ENCODE peak calls at places on chromosomes 16 and 17, in four cellular contexts. One of them, this sample, is unnamed.

GRCh38 chr17:19495828-19496227 is 37.8 kb upstream of the SLC47A1 start:
- DNase-seq in WTC11: no peak
- DNase-seq in HepG2: no peak
- DNase-seq in K562: no peak
- DNase-seq in this sample: no peak

GRCh38 chr17:49515196-49515770 is 20.2 kb downstream of the NGFR start:
- DNase-seq in WTC11: peak
- DNase-seq in HepG2: peak
- DNase-seq in K562: peak
- DNase-seq in this sample: peak

GRCh38 chr17:31581022-31581483 is 189.6 kb downstream of the RAB11FIP4 start:
- DNase-seq in WTC11: no peak
- DNase-seq in HepG2: no peak
- DNase-seq in K562: no peak
- DNase-seq in this sample: no peak

GRCh38 chr16:48318630-48319029 is 66.6 kb downstream of the SIAH1 start:
- DNase-seq in WTC11: peak
- DNase-seq in HepG2: no peak
- DNase-seq in K562: no peak
- DNase-seq in this sample: no peak

GRCh38 chr17:74408262-74408661 is 23.6 kb upstream of the GPRC5C start:
- DNase-seq in WTC11: no peak
- DNase-seq in HepG2: peak
- DNase-seq in K562: peak
- DNase-seq in this sample: peak

GRCh38 chr16:2895813-2896212 is 12.8 kb downstream of the FLYWCH2 start:
- DNase-seq in WTC11: no peak
- DNase-seq in HepG2: peak
- DNase-seq in K562: no peak
- DNase-seq in this sample: no peak

GRCh38 chr17:66518677-66519076 is 216.3 kb downstream of the PRKCA start:
- DNase-seq in WTC11: no peak
- DNase-seq in HepG2: no peak
- DNase-seq in K562: no peak
- DNase-seq in this sample: no peak

GRCh38 chr17:62658136-62658535 is 30.7 kb downstream of the MRC2 start:
- DNase-seq in WTC11: peak
- DNase-seq in HepG2: no peak
- DNase-seq in K562: no peak
- DNase-seq in this sample: no peak

GRCh38 chr17:36939059-36939943 is 2.0 kb downstream of the LHX1 start:
- DNase-seq in WTC11: no peak
- DNase-seq in HepG2: no peak
- DNase-seq in K562: no peak
- DNase-seq in this sample: no peak

GRCh38 chr16:14286381-14287230 is 215.5 kb downstream of the MRTFB start:
- DNase-seq in WTC11: peak
- DNase-seq in HepG2: no peak
- DNase-seq in K562: no peak
- DNase-seq in this sample: no peak

GRCh38 chr17:80948961-80949450 is 42.6 kb upstream of the CHMP6 start:
- DNase-seq in WTC11: peak
- DNase-seq in HepG2: no peak
- DNase-seq in K562: no peak
- DNase-seq in this sample: no peak

GRCh38 chr17:76793775-76794174 is 55.9 kb downstream of the MFSD11 start:
- DNase-seq in WTC11: no peak
- DNase-seq in HepG2: peak
- DNase-seq in K562: peak
- DNase-seq in this sample: peak

GRCh38 chr16:10688726-10689125 is 6.0 kb downstream of the TEKT5 start:
- DNase-seq in WTC11: no peak
- DNase-seq in HepG2: no peak
- DNase-seq in K562: no peak
- DNase-seq in this sample: no peak

GRCh38 chr16:86550281-86550680 is 4.8 kb downstream of the MTHFSD start:
- DNase-seq in WTC11: no peak
- DNase-seq in HepG2: no peak
- DNase-seq in K562: no peak
- DNase-seq in this sample: no peak

GRCh38 chr17:21313320-21313719 is 28.8 kb downstream of the MAP2K3 start:
- DNase-seq in WTC11: no peak
- DNase-seq in HepG2: no peak
- DNase-seq in K562: no peak
- DNase-seq in this sample: no peak
- TF ChIP-seq ELF4 in WTC11: no peak
- TF ChIP-seq ELF4 in HepG2: no peak
- TF ChIP-seq ELF4 in K562: no peak
- TF ChIP-seq ELF4 in this sample: no peak

GRCh38 chr17:64024215-64024654 is 3.8 kb upstream of the ICAM2 start:
- DNase-seq in WTC11: no peak
- DNase-seq in HepG2: no peak
- DNase-seq in K562: peak
- DNase-seq in this sample: no peak
- TF ChIP-seq ELF4 in WTC11: no peak
- TF ChIP-seq ELF4 in HepG2: no peak
- TF ChIP-seq ELF4 in K562: no peak
- TF ChIP-seq ELF4 in this sample: no peak

DNA sequence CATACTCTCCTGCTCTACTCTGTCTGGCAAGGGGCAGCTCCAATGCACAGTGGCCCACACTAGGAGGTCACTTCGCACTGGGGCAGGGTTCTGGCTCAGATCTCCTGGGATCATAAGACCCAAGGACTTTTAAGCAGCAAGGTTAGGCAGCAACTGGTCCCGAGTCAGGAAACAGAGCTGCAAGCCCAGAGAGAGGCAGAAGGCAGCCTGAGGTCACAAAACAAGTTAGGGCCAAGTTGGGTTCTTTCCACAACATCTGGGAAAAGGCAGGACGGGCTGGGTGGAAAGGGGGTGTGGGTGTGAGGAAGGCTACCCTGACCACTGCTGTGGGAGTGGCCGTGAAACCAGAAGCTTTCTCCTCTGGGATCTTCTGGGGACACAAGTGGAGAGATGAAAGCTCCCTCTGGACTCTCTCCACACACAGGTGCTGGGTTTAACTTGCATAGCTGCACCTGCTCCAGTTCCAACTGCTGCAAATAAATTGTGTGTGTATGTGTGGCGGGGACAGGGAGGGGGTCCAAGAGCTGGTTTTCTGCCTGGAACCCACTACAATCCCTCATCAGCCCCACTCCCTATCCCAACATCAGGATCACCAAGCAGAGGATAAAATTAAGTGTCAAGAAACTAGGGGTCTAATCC is 8.0 kb upstream of the TSPOAP1 start:
- DNase-seq in WTC11: peak
- DNase-seq in HepG2: no peak
- DNase-seq in K562: no peak
- DNase-seq in this sample: no peak
- TF ChIP-seq ELF4 in WTC11: no peak
- TF ChIP-seq ELF4 in HepG2: no peak
- TF ChIP-seq ELF4 in K562: no peak
- TF ChIP-seq ELF4 in this sample: no peak

DNA sequence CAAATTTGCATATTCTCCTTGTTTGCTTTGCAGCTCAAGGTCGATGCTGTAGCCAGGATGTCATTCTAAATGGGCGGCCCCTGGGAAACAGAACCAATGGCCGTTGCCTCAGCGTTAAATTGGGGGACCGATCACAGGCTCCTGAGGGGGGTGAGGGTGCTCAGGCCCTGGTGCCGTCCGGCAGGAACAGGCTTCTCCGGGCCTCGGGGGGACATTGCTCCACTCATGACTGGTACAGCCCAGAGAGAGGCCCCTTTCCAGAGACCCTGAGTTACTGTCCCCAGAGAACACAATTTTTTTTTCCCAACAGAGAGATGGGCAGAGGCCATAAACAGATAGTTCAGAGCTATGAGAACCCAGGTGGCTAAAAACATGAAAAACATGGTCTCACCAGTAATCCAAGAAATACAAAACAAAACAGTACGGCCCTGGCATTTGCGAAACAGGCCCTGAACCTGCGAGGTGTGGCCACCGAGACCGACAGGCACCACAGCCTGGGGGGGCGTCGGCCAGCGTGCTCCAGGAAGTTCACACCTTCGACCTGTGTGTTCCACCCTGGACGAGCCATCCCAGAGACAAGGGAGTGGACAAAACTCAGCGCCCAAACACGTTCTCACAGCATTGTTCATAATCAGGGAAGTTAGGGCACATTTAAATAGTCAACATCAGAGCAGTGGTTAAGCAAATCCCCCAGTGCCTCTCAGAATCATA is 82.8 kb downstream of the METRNL start:
- DNase-seq in WTC11: no peak
- DNase-seq in HepG2: no peak
- DNase-seq in K562: no peak
- DNase-seq in this sample: no peak
- TF ChIP-seq ELF4 in WTC11: no peak
- TF ChIP-seq ELF4 in HepG2: no peak
- TF ChIP-seq ELF4 in K562: no peak
- TF ChIP-seq ELF4 in this sample: no peak

DNA sequence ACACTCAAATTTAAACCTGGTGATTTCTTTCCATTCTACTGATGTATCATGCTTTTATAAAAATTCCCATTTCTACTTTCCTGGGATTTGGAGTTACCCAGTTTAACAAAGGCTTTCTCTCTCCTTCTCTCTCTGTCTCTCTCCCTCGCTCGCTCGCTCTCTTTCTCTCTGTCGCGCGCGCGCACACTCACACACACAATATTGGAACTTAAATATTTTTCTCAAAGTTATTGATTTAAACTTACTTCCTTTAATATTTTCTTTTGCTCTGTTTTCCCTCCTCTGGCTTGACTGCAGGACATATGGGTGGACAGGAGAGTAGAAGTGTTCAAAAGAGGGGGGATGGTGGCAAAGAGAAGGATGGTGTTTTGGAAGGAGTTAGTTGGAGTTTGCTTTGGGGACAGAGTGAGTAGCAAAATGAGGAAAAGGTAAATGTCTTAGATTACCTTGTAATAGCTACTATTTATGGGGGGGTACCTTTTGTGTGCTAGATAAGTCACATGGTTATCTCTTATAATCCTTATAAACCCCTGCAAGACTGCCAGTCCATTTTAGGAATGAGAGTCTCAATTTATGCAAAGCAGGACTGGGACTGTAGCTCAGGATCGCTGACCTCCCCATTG is 903 bp upstream of the TRIM25 start:
- DNase-seq in WTC11: no peak
- DNase-seq in HepG2: no peak
- DNase-seq in K562: no peak
- DNase-seq in this sample: peak
- TF ChIP-seq ELF4 in WTC11: no peak
- TF ChIP-seq ELF4 in HepG2: peak
- TF ChIP-seq ELF4 in K562: no peak
- TF ChIP-seq ELF4 in this sample: no peak

DNA sequence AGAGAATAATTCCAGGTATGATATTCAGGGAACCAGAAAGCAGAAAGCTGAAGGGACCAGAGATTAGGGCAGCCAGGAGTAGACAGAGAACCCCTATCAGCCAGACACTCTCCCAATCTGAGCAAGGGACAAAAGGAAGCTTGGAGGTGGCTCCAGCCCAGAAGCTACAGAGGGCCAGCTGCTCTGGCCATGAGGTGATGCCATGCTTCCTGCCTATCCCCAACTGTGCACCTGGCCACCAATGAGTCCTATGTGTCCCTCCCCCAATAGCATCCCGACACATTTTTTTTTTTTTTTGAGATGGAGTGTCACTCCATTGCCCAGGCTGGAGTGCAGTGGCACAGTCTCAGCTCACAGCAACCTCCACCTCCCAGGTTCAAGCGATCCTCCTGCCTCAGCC is 30.0 kb downstream of the NSMCE1 start:
- DNase-seq in WTC11: no peak
- DNase-seq in HepG2: no peak
- DNase-seq in K562: no peak
- DNase-seq in this sample: no peak
- TF ChIP-seq ELF4 in WTC11: no peak
- TF ChIP-seq ELF4 in HepG2: no peak
- TF ChIP-seq ELF4 in K562: no peak
- TF ChIP-seq ELF4 in this sample: no peak

DNA sequence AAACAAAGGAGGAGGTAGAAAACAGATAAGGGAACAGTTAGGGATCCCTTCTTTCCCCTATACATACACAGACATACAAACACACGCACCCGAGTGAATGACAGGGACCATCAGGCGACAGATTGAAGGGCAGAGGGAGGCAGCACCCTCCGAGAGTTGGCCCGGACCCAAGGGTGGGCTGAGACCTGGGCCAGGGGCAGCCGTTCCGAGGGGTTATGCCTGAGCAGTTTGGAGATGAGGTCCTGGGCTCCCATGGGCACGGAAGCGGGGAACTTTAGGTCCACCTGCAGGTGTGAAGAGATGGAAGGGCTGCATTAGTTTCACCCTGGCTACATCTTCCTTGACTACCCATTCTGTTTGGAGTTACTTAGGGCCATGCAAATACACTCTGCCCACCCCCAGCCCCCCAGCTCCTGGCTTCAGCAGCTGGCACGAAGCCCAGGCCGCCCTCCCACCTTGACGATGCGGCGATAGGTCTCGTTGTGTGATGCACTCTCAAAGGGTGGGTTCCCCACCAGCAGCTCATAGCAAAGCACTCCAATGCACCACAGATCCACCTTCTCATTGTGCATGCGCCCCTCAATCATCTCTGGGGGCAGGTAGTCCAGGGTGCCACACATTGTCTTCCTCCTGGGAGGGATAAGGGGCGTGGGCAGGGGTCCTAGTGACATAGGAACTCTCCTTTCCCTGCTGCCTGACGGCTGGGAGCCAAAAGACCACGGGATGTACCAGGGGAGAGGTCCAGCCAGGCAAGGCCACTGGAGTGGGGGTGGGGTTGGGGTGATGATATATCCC is 5.4 kb downstream of the AURKB start:
- DNase-seq in WTC11: no peak
- DNase-seq in HepG2: no peak
- DNase-seq in K562: no peak
- DNase-seq in this sample: no peak
- TF ChIP-seq ELF4 in WTC11: no peak
- TF ChIP-seq ELF4 in HepG2: no peak
- TF ChIP-seq ELF4 in K562: no peak
- TF ChIP-seq ELF4 in this sample: peak

GRCh38 chr16:66278604-66279262 is 87.8 kb upstream of the CDH5 start:
- DNase-seq in WTC11: no peak
- DNase-seq in HepG2: no peak
- DNase-seq in K562: no peak
- DNase-seq in this sample: no peak

GRCh38 chr16:66277311-66278070 is 89.0 kb upstream of the CDH5 start:
- DNase-seq in WTC11: no peak
- DNase-seq in HepG2: no peak
- DNase-seq in K562: no peak
- DNase-seq in this sample: no peak

GRCh38 chr16:66275795-66276428 is 90.6 kb upstream of the CDH5 start:
- DNase-seq in WTC11: peak
- DNase-seq in HepG2: peak
- DNase-seq in K562: no peak
- DNase-seq in this sample: peak

GRCh38 chr16:66274335-66275110 is 92.0 kb upstream of the CDH5 start:
- DNase-seq in WTC11: no peak
- DNase-seq in HepG2: peak
- DNase-seq in K562: peak
- DNase-seq in this sample: no peak

GRCh38 chr16:66278111-66278531 is 88.4 kb upstream of the CDH5 start:
- DNase-seq in WTC11: no peak
- DNase-seq in HepG2: no peak
- DNase-seq in K562: no peak
- DNase-seq in this sample: no peak
- TF ChIP-seq ELF4 in WTC11: no peak
- TF ChIP-seq ELF4 in HepG2: no peak
- TF ChIP-seq ELF4 in K562: no peak
- TF ChIP-seq ELF4 in this sample: no peak